ENCODE peak calls at places on chromosomes 7 and 10, in eight cellular contexts. Q is PC-3, C is GM23248, F is SK-N-SH, L is MM.1S, H is hepatocyte, I is HCT116, G is OCI-LY7. V is an unnamed sample. For H3K9me2, the result is how much of the 10 kb centered on the place peaks cover.

GRCh38 chr10:97759157-97759980 is 12.4 kb downstream of the SFRP5 start:
- DNase-seq in I (peak), G (peak), C (peak), F (peak), H (peak), Q (peak), L (peak), V (peak)

GRCh38 chr7:151239837-151240459 is 7.7 kb downstream of the CHPF2 start:
- DNase-seq in L (no peak), I (no peak), F (peak), H (no peak), C (no peak), G (no peak), Q (no peak), V (no peak)

GRCh38 chr10:49285232-49285631 is 13.7 kb upstream of the C10orf71 start:
- DNase-seq in Q (peak), F (no peak), H (no peak), C (peak), G (no peak), I (no peak), L (peak), V (no peak)

GRCh38 chr7:64098-64521 is 128.3 kb upstream of the FAM20C start:
- DNase-seq in L (no peak), I (peak), Q (peak), H (peak), F (peak), C (peak), G (peak), V (peak)

GRCh38 chr10:6694447-6695155 is 114.5 kb upstream of the PRKCQ start:
- DNase-seq in H (no peak), Q (no peak), I (no peak), L (no peak), G (no peak), C (peak), F (no peak), V (peak)

GRCh38 chr7:38451840-38452239 is 178.4 kb upstream of the TARP start:
- DNase-seq in L (peak), C (peak), H (peak), Q (peak), G (no peak), I (peak), F (peak), V (no peak)

GRCh38 chr10:132714906-132715790 is 70.8 kb downstream of the NKX6-2 start:
- DNase-seq in C (no peak), G (no peak), H (no peak), F (no peak), L (no peak), I (no peak), Q (no peak), V (no peak)

GRCh38 chr7:117530390-117530789 is 50.6 kb downstream of the CFTR start:
- DNase-seq in H (no peak), F (no peak), I (no peak), Q (no peak), L (no peak), C (no peak), G (no peak), V (no peak)

GRCh38 chr7:155257482-155258232 is 40.0 kb upstream of the INSIG1 start:
- DNase-seq in C (peak), L (no peak), I (no peak), G (no peak), F (peak), H (no peak), Q (peak), V (peak)

GRCh38 chr7:27174077-27175004 is at the start of gene HOXA10:
- DNase-seq in I (no peak), L (no peak), G (no peak), F (no peak), H (no peak), Q (peak), C (peak), V (no peak)

GRCh38 chr7:75984130-75985008 is 10.0 kb downstream of the TMEM120A start:
- DNase-seq in G (no peak), I (no peak), Q (no peak), L (no peak), F (peak), H (peak), C (no peak), V (no peak)

GRCh38 chr10:101301111-101301731 is 52.7 kb upstream of the BTRC start:
- DNase-seq in L (peak), C (peak), F (no peak), Q (peak), G (peak), I (peak), H (peak), V (no peak)

GRCh38 chr7:75867390-75867717 is 11.5 kb upstream of the RHBDD2 start:
- DNase-seq in I (no peak), H (no peak), Q (no peak), G (no peak), L (no peak), C (no peak), F (no peak), V (no peak)

GRCh38 chr10:110138197-110138812 is 69.1 kb upstream of the MXI1 start:
- DNase-seq in F (peak), G (peak), C (peak), Q (peak), H (peak), L (peak), I (peak), V (peak)

GRCh38 chr7:16850772-16851466 is 30.9 kb downstream of the AGR3 start:
- DNase-seq in F (peak), L (no peak), C (no peak), I (no peak), Q (no peak), G (no peak), H (no peak), V (no peak)

GRCh38 chr7:45155941-45156340 is 1.6 kb upstream of the RAMP3 start:
- DNase-seq in C (no peak), L (no peak), I (no peak), H (no peak), Q (no peak), F (no peak), G (no peak), V (no peak)

GRCh38 chr10:31133628-31134302 is 102.1 kb upstream of the ZNF438 start:
- DNase-seq in F (peak), Q (no peak), H (peak), I (no peak), L (peak), C (peak), G (peak), V (no peak)

GRCh38 chr7:80736371-80736770 is 97.9 kb downstream of the CD36 start:
- DNase-seq in H (no peak), C (peak), L (no peak), F (no peak), Q (no peak), I (no peak), G (no peak), V (no peak)

GRCh38 chr7:24831240-24831639 is 74.0 kb upstream of the GSDME start:
- DNase-seq in C (peak), Q (peak), L (no peak), G (no peak), I (no peak), F (no peak), H (no peak), V (no peak)

GRCh38 chr7:40822861-40823260 is 688.1 kb downstream of the SUGCT start:
- DNase-seq in H (no peak), G (no peak), C (no peak), I (no peak), F (no peak), L (no peak), Q (peak), V (no peak)

GRCh38 chr7:33326485-33326848 is 197.1 kb downstream of the BBS9 start:
- DNase-seq in C (no peak), H (no peak), L (no peak), I (no peak), F (no peak), Q (no peak), G (no peak), V (no peak)

GRCh38 chr10:86211691-86212390 is 154.8 kb downstream of the GRID1 start:
- DNase-seq in G (no peak), H (no peak), F (no peak), Q (no peak), I (no peak), L (no peak), C (no peak), V (no peak)

GRCh38 chr7:117077658-117078057 is 124.4 kb downstream of the ST7 start:
- DNase-seq in F (no peak), H (no peak), G (no peak), C (no peak), L (no peak), Q (no peak), I (no peak), V (no peak)

GRCh38 chr7:92179393-92179924 is 517 bp upstream of the LRRD1 start:
- DNase-seq in L (no peak), C (peak), H (no peak), I (no peak), F (no peak), G (no peak), Q (no peak), V (no peak)

GRCh38 chr10:7258948-7259523 is 151.8 kb downstream of the SFMBT2 start:
- DNase-seq in L (no peak), G (peak), Q (no peak), I (no peak), H (no peak), F (peak), C (no peak), V (no peak)

GRCh38 chr7:71244023-71244422 is 112.1 kb downstream of the GALNT17 start:
- DNase-seq in G (no peak), F (no peak), C (no peak), I (no peak), Q (no peak), L (no peak), H (no peak), V (no peak)

GRCh38 chr7:74061840-74062539 is 21.6 kb upstream of the LIMK1 start:
- DNase-seq in F (peak), C (peak), G (peak), Q (peak), I (peak), L (no peak), H (peak), V (peak)

GRCh38 chr10:52639652-52640051 is 132.9 kb downstream of the MBL2 start:
- DNase-seq in F (peak), C (peak), H (no peak), L (peak), Q (peak), I (no peak), G (no peak), V (no peak)

GRCh38 chr7:130063036-130063435 is 7.3 kb upstream of the KLHDC10 start:
- DNase-seq in Q (peak), C (peak), I (no peak), G (peak), H (peak), F (peak), L (peak), V (peak)

GRCh38 chr7:80942261-80943041 is 23.6 kb upstream of the SEMA3C start:
- DNase-seq in C (peak), L (peak), H (peak), G (no peak), Q (peak), F (peak), I (peak), V (peak)

GRCh38 chr7:87474533-87475358 is 734 bp downstream of the ABCB4 start:
- DNase-seq in L (no peak), G (peak), F (peak), I (no peak), C (peak), Q (peak), H (peak), V (no peak)

GRCh38 chr7:79515358-79515757 is 61.9 kb upstream of the MAGI2 start:
- DNase-seq in G (no peak), I (no peak), Q (no peak), C (no peak), L (no peak), F (no peak), H (no peak), V (no peak)

GRCh38 chr10:131779661-131780394 is 121.0 kb upstream of the PPP2R2D start:
- DNase-seq in Q (no peak), I (no peak), L (no peak), F (no peak), G (no peak), H (no peak), C (no peak), V (no peak)

GRCh38 chr7:121372376-121373024 is 23.6 kb downstream of the FAM3C start:
- DNase-seq in Q (no peak), L (peak), I (no peak), H (no peak), C (peak), G (peak), F (no peak), V (no peak)

GRCh38 chr10:84876116-84876999 is 548.0 kb downstream of the CCSER2 start:
- DNase-seq in G (no peak), H (no peak), F (peak), L (peak), I (no peak), C (no peak), Q (no peak), V (no peak)

GRCh38 chr10:350981-351501 is 215.8 kb downstream of the ZMYND11 start:
- DNase-seq in F (no peak), G (no peak), C (no peak), L (no peak), Q (no peak), I (no peak), H (no peak), V (no peak)

GRCh38 chr7:21426286-21426957 is 1.5 kb upstream of the SP4 start:
- DNase-seq in C (peak), L (peak), G (no peak), F (no peak), I (no peak), Q (peak), H (no peak), V (peak)

DNA sequence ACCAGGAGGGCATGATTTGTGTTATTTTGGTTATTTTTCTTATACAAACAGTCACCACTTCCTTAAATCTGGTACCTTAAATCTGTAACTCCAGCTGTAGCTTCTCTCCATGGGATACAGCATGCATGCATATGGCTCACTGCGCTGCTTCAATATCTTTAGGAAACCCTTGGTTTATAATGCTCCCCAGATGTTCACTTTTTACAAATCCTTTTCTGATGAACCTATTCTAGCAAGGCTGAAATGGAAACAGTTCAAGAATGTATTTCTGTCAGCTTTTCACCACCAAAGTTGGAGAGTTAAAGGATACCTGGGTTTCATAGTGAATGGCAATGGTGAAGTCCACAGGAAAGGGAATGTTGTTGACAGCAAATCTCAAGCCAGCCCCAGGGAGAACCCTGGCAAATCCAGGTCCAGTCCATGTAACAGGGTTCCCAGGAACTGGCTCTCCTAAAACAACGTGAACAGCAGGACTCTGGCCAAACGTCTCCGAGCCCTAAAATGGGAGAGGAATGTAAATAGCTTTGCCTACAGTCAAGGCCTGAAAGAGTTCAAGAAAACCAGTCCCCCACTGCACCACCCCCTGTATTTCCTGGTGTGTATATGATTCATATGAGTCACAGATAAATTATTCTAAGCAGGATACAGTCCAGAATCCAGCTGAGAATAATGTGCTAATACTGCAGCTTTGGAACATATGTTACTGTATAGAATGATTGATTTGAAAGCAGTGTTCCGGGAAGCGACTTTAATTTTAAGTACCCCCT is 50.7 kb downstream of the LAMB4 start:
- DNase-seq in H (peak), F (peak), G (no peak), C (peak), Q (peak), L (no peak), I (no peak), V (peak)
- H3K4me3 ChIP-seq in H (no peak), F (no peak), G (no peak), C (peak), Q (peak), L (no peak), I (no peak), V (no peak)

GRCh38 chr7:54712777-54713176 is 46.2 kb downstream of the SEC61G start:
- DNase-seq in Q (no peak), H (no peak), F (no peak), C (no peak), G (no peak), I (no peak), L (no peak), V (no peak)
- H3K9me2 ChIP-seq in Q (under half), H (under half), F (under half), C (under half), G (under half), I (under half), L (under half), V (under half)

DNA sequence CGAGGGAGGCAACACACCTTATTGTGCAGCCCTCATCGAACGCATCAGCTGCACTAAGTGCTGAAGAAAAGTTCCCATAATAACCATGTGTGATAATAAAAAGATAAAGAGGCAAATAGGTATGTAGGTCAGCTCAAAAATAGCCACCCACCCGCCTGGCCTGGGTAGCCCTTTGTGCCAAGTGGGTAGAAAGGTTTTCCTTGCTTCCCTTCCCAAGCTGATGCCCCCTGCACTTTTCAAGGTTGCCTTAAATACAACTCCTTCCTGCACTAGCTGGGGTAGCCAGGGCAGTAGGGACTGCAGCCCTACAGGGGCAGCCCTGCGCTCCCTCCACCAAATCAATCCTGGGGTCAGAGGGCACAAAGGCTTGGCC is 13.5 kb upstream of the DDIT4 start:
- DNase-seq in C (no peak), F (no peak), H (no peak), Q (no peak), I (no peak), G (no peak), L (no peak), V (no peak)
- H3K4me3 ChIP-seq in C (no peak), F (no peak), H (no peak), Q (no peak), I (peak), G (peak), L (peak), V (no peak)

DNA sequence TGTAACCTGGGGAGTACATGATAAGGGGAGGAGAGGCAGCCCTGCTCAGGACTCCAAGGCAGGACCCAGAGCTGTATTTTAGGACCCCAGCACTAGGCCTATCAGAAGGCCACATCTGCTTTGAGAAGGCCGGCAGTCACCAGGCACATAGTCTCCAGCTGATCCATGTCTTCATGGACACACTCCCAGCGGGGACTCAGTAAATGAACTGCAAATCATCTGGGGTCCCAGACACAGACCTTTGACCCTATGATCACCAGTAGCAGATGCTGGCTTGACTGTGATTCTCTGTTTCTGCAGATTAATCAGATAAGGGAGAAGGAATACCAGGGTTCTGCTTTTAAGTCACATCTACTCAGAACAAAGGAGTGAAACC is 341.4 kb upstream of the PODXL start:
- DNase-seq in F (no peak), L (no peak), I (no peak), G (no peak), C (no peak), H (no peak), Q (no peak), V (no peak)
- H3K9me2 ChIP-seq in F (under half), L (under half), I (under half), G (under half), C (under half), H (under half), Q (under half), V (under half)

GRCh38 chr7:90713628-90714027 is 117.5 kb downstream of the CDK14 start:
- DNase-seq in C (no peak), G (no peak), L (no peak), I (no peak), Q (no peak), F (no peak), H (no peak), V (no peak)
- H3K4me3 ChIP-seq in C (no peak), G (peak), L (peak), I (no peak), Q (no peak), F (no peak), H (no peak), V (no peak)

DNA sequence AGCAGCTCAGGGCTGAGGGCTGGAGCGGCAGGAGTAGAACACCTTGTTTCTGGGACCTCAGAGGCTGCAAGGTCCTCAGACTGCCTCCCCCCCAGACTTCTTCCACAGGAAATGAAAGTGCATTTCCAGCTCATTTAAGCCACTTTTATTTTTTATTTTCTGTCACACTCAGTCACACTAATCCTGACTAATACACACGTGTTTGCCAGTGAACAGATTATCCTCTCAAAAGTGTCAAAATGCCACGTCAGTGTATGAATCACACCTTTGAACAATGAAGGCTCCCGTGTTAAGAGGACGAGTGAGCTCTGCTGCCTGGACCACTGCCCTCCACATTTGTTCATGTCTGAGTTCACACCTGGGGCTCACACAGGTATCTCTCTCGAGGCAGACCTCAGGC is 488.5 kb downstream of the DNAJB6 start:
- DNase-seq in I (no peak), H (no peak), L (no peak), C (no peak), F (no peak), Q (peak), G (no peak), V (no peak)
- H3K9me2 ChIP-seq in I (under half), H (under half), L (under half), C (under half), F (under half), Q (under half), G (under half), V (under half)

GRCh38 chr10:79910344-79910743 is 38.6 kb downstream of the SFTPD start:
- DNase-seq in I (no peak), L (peak), F (no peak), Q (no peak), C (no peak), G (no peak), H (no peak), V (no peak)

GRCh38 chr10:79905322-79906314 is 43.3 kb downstream of the SFTPD start:
- DNase-seq in C (peak), L (peak), H (peak), G (no peak), Q (peak), I (no peak), F (no peak), V (no peak)

DNA sequence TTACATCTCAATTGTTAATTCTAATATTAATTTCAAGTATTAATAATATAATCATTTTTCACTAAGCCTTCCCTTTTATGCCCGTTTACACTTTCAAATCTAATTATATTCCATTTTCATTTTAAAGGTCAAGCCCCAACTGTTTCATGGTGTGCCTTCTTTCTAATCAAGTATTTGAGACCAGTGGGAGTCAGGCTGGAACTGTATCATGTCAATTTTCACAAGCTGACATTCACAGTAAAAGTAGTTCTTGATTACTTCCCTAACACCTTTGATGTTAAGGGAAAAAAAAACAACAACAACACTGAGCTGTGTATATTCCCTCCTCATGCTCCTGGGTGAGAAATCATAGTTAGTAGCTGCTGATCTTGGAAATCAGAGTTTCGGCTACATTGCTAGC is 38.1 kb downstream of the SFTPD start:
- DNase-seq in H (no peak), C (no peak), Q (no peak), I (no peak), L (no peak), F (no peak), G (no peak), V (no peak)
- H3K4me3 ChIP-seq in H (no peak), C (no peak), Q (no peak), I (no peak), L (peak), F (no peak), G (no peak), V (no peak)

V was measured in PC-9.